ENCODE peak calls at places on chromosomes 16 and 17, in five cellular contexts. Y is H1, Z is trophoblast cell, W is H9, G is neuronal stem cell. B is an unnamed sample.

GRCh38 chr16:11201498-11202259 is 54.3 kb downstream of the SOCS1 start:
- DNase-seq in Y (no peak), Z (peak), W (peak), G (no peak), B (peak)

GRCh38 chr17:79678091-79678731 is 52.5 kb upstream of the ENPP7 start:
- DNase-seq in Y (no peak), Z (no peak), W (no peak), G (no peak), B (no peak)

GRCh38 chr16:50509521-50510341 is 38.5 kb upstream of the NKD1 start:
- DNase-seq in Y (peak), Z (peak), W (peak), G (peak), B (peak)

GRCh38 chr16:58236231-58236690 is 38.4 kb upstream of the CSNK2A2 start:
- DNase-seq in Y (peak), Z (peak), W (peak), G (peak), B (peak)

GRCh38 chr17:15894258-15894657 is 50.7 kb upstream of the ADORA2B start:
- DNase-seq in Y (no peak), Z (peak), W (no peak), G (no peak), B (no peak)

GRCh38 chr17:15273141-15273793 is 8.1 kb upstream of the PMP22 start:
- DNase-seq in Y (no peak), Z (peak), W (no peak), G (no peak), B (peak)

GRCh38 chr17:82186221-82186620 is 26.4 kb downstream of the CCDC57 start:
- DNase-seq in Y (no peak), Z (no peak), W (no peak), G (no peak), B (no peak)

GRCh38 chr17:31489295-31490018 is 98.0 kb downstream of the RAB11FIP4 start:
- DNase-seq in Y (peak), Z (peak), W (peak), G (no peak), B (no peak)

GRCh38 chr17:78019367-78019975 is 61.0 kb downstream of the TNRC6C start:
- DNase-seq in Y (no peak), Z (peak), W (no peak), G (no peak), B (peak)

GRCh38 chr17:36001862-36002603 is 680 bp upstream of the CCL15 start:
- DNase-seq in Y (no peak), Z (no peak), W (peak), G (no peak), B (no peak)

GRCh38 chr17:81292450-81292849 is 2.7 kb downstream of the SLC38A10 start:
- DNase-seq in Y (no peak), Z (peak), W (no peak), G (no peak), B (no peak)

GRCh38 chr16:57497121-57497520 is 10.8 kb upstream of the DOK4 start:
- DNase-seq in Y (no peak), Z (no peak), W (no peak), G (no peak), B (no peak)

GRCh38 chr17:72417627-72418026 is 296.8 kb downstream of the SOX9 start:
- DNase-seq in Y (no peak), Z (no peak), W (no peak), G (no peak), B (no peak)

GRCh38 chr16:58366247-58367031 is 25.8 kb upstream of the GINS3 start:
- DNase-seq in Y (no peak), Z (peak), W (no peak), G (no peak), B (peak)

GRCh38 chr17:70447588-70447987 is 278.3 kb downstream of the KCNJ2 start:
- DNase-seq in Y (no peak), Z (peak), W (no peak), G (no peak), B (no peak)

GRCh38 chr16:89171216-89172170 is at the start of gene CDH15:
- DNase-seq in Y (peak), Z (peak), W (peak), G (peak), B (peak)

GRCh38 chr17:19566176-19566575 is 32.5 kb downstream of the SLC47A1 start:
- DNase-seq in Y (no peak), Z (no peak), W (no peak), G (no peak), B (no peak)

GRCh38 chr16:84198401-84198800 is 7.4 kb downstream of the ADAD2 start:
- DNase-seq in Y (no peak), Z (no peak), W (no peak), G (no peak), B (peak)

GRCh38 chr16:68289621-68290329 is 21.0 kb downstream of the SLC7A6OS start:
- DNase-seq in Y (no peak), Z (no peak), W (no peak), G (no peak), B (no peak)

GRCh38 chr17:61335105-61335844 is 64.4 kb upstream of the TBX2 start:
- DNase-seq in Y (no peak), Z (no peak), W (no peak), G (no peak), B (peak)

GRCh38 chr17:61338000-61338864 is 61.4 kb upstream of the TBX2 start:
- DNase-seq in Y (no peak), Z (peak), W (no peak), G (no peak), B (peak)

GRCh38 chr17:61335845-61336655 is 63.6 kb upstream of the TBX2 start:
- DNase-seq in Y (no peak), Z (no peak), W (no peak), G (no peak), B (no peak)

GRCh38 chr17:61338874-61339478 is 60.7 kb upstream of the TBX2 start:
- DNase-seq in Y (no peak), Z (no peak), W (no peak), G (no peak), B (no peak)

GRCh38 chr17:61337247-61337812 is 62.3 kb upstream of the TBX2 start:
- DNase-seq in Y (no peak), Z (no peak), W (peak), G (no peak), B (peak)
- H4K91ac ChIP-seq in Y (no peak), Z (no peak), W (no peak), G (no peak), B (peak)

GRCh38 chr17:63681530-63681929 is 18.4 kb downstream of the LIMD2 start:
- DNase-seq in Y (no peak), Z (no peak), W (no peak), G (no peak), B (no peak)

GRCh38 chr17:63680700-63681099 is 19.2 kb downstream of the LIMD2 start:
- DNase-seq in Y (no peak), Z (no peak), W (no peak), G (no peak), B (no peak)

GRCh38 chr17:63682981-63683380 is 16.9 kb downstream of the LIMD2 start:
- DNase-seq in Y (no peak), Z (no peak), W (no peak), G (no peak), B (no peak)

GRCh38 chr17:63685021-63685420 is 14.9 kb downstream of the LIMD2 start:
- DNase-seq in Y (no peak), Z (no peak), W (no peak), G (no peak), B (no peak)

GRCh38 chr17:63682441-63682840 is 17.5 kb downstream of the LIMD2 start:
- DNase-seq in Y (no peak), Z (no peak), W (no peak), G (no peak), B (no peak)
- H2BK12ac ChIP-seq in Y (no peak), Z (no peak), W (no peak), G (no peak), B (no peak)

GRCh38 chr16:55476625-55477533 is 2.1 kb upstream of the MMP2 start:
- DNase-seq in Y (no peak), Z (no peak), W (no peak), G (no peak), B (no peak)
- H4K91ac ChIP-seq in Y (no peak), Z (peak), W (no peak), G (no peak), B (peak)

GRCh38 chr17:13728751-13729150 is 127.0 kb upstream of the HS3ST3A1 start:
- DNase-seq in Y (no peak), Z (no peak), W (no peak), G (no peak), B (no peak)
- H2BK12ac ChIP-seq in Y (no peak), Z (no peak), W (no peak), G (no peak), B (no peak)

GRCh38 chr17:60901222-60901621 is 223.6 kb downstream of the BCAS3 start:
- DNase-seq in Y (no peak), Z (no peak), W (no peak), G (no peak), B (no peak)
- H4K91ac ChIP-seq in Y (no peak), Z (no peak), W (no peak), G (no peak), B (no peak)

GRCh38 chr16:86403541-86404163 is 106.7 kb upstream of the FOXF1 start:
- DNase-seq in Y (no peak), Z (no peak), W (no peak), G (no peak), B (no peak)

GRCh38 chr16:86404678-86405077 is 105.6 kb upstream of the FOXF1 start:
- DNase-seq in Y (no peak), Z (no peak), W (no peak), G (no peak), B (no peak)

GRCh38 chr16:86405319-86405718 is 105.0 kb upstream of the FOXF1 start:
- DNase-seq in Y (no peak), Z (no peak), W (no peak), G (no peak), B (peak)

GRCh38 chr16:86401119-86401518 is 109.2 kb upstream of the FOXF1 start:
- DNase-seq in Y (no peak), Z (no peak), W (no peak), G (no peak), B (no peak)

DNA sequence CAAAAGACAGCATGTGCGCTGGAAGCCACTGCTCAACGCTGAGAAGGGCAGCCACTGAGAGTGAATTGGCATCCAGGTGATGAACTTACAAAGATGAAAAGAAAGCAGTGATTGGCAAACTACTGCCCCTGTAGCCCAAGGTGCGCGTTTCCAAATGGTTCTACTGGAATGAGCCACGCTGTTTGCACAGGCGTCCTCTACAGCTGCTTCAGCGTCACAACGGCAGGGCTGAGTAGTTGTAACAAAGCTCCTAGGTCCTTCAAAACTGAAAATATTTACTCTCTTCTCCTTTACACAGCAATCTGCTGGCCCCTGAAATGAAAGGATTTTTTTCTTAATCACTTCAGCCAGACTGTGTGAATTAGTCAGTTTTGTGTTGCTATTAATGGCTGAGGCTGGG is 107.3 kb upstream of the FOXF1 start:
- DNase-seq in Y (no peak), Z (no peak), W (no peak), G (no peak), B (no peak)
- H2BK12ac ChIP-seq in Y (no peak), Z (no peak), W (no peak), G (no peak), B (peak)

DNA sequence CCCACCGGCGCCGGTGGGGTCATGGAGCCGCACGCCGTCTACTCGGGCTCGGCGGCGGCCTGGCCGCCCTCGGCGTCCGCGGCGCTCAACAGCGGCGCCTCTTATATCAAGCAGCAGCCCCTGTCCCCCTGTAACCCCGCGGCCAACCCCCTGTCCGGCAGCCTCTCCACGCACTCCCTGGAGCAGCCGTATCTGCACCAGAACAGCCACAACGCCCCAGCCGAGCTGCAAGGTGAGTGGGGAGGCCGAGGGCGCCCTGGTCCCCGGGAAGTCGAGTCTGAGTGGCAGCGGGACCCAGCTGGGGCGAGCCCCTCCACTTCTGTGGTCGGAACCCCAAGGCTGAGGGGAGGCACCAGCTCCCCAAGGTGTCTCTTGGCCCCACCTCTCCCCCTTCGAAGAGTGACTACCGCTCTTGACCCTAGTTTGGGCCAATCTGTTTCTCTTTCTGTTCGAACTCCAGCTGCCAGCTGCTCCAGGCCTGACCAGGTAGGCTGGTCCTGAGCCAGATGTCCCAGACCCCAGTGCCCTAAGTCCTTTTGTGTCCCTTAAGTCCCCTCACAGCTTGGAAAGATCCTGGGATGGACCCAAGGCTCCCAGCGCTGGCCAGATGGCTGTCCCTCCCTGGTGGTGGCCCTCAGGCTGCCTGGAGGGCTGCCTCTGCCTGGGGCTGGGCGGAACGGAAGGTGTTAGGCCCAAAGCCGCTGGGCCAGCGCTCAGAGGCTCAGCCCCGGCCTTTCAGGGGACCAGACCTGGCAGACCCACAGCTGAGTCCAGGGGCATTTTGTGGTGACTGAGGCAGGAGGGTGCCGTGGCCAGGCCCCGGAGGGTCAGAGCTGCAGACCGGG is 1.2 kb downstream of the FOXF1 start:
- DNase-seq in Y (no peak), Z (no peak), W (peak), G (peak), B (peak)
- H4K91ac ChIP-seq in Y (peak), Z (no peak), W (no peak), G (no peak), B (peak)